ENCODE peak calls at places on chromosomes 6 and 20, in seven cellular contexts. J is HepG2, K is K562, V is H1, U is GM12891, B is SK-N-SH, Z is GM12878. S is an unnamed sample.

GRCh38 chr20:54172856-54173652 is 732 bp downstream of the CYP24A1 start:
- DNase-seq in Z (no peak), B (peak; percentile 56), V (peak; percentile 79), K (no peak), J (no peak), U (no peak), S (no peak)

GRCh38 chr6:329888-330691 is 37.8 kb downstream of the DUSP22 start:
- DNase-seq in Z (no peak), U (no peak), B (peak; percentile 45), K (peak; percentile 64), V (no peak), J (no peak), S (no peak)

GRCh38 chr6:85049282-85049681 is 284.9 kb upstream of the TBX18 start:
- DNase-seq in J (no peak), Z (no peak), U (no peak), K (no peak), B (no peak), V (no peak), S (no peak)

GRCh38 chr20:50589548-50590347 is 79.6 kb downstream of the PTPN1 start:
- DNase-seq in V (no peak), U (no peak), J (no peak), K (no peak), B (no peak), Z (no peak), S (no peak)

GRCh38 chr6:133774356-133774755 is 114.6 kb upstream of the TCF21 start:
- DNase-seq in V (no peak), B (no peak), K (no peak), J (no peak), U (no peak), Z (no peak), S (no peak)

GRCh38 chr6:166786704-166787293 is 159.7 kb upstream of the RPS6KA2 start:
- DNase-seq in J (peak; percentile 81), B (peak; percentile 78), K (peak; percentile 59), Z (peak; percentile 21), V (no peak), U (peak; percentile 43), S (no peak)

GRCh38 chr6:78525961-78526360 is 341.4 kb upstream of the IRAK1BP1 start:
- DNase-seq in V (no peak), B (no peak), U (no peak), Z (no peak), J (no peak), K (no peak), S (no peak)

GRCh38 chr20:58160451-58161051 is 67.9 kb downstream of the ANKRD60 start:
- DNase-seq in Z (no peak), J (no peak), U (no peak), K (no peak), B (no peak), V (no peak), S (no peak)

GRCh38 chr6:83853968-83854501 is 875 bp downstream of the RIPPLY2 start:
- DNase-seq in K (no peak), U (no peak), B (peak; percentile 65), J (no peak), V (peak; percentile 75), Z (no peak), S (no peak)

GRCh38 chr6:5606546-5606945 is 345.2 kb downstream of the FARS2 start:
- DNase-seq in B (no peak), K (no peak), U (no peak), Z (no peak), J (no peak), V (no peak), S (no peak)

GRCh38 chr6:13488015-13488895 is 855 bp upstream of the GFOD1 start:
- DNase-seq in J (no peak), U (peak; percentile 29), K (no peak), Z (no peak), V (no peak), B (peak; percentile 52), S (peak; percentile 27)

GRCh38 chr6:36216559-36216958 is 20.0 kb downstream of the BRPF3 start:
- DNase-seq in V (no peak), U (no peak), J (no peak), Z (no peak), B (no peak), K (no peak), S (no peak)

GRCh38 chr20:22582960-22583772 is 1.2 kb downstream of the FOXA2 start:
- DNase-seq in U (no peak), Z (no peak), K (no peak), B (no peak), V (peak; percentile 72), J (peak; percentile 36), S (no peak)

GRCh38 chr20:62227591-62227976 is 7.5 kb upstream of the HRH3 start:
- DNase-seq in B (no peak), U (no peak), Z (no peak), V (no peak), J (no peak), K (no peak), S (no peak)

GRCh38 chr20:54174452-54175175 is 828 bp upstream of the CYP24A1 start:
- DNase-seq in Z (no peak), J (peak; percentile 56), B (no peak), U (no peak), V (peak; percentile 47), K (no peak), S (no peak)

GRCh38 chr6:147990159-147990558 is 352.5 kb upstream of the SASH1 start:
- DNase-seq in K (no peak), V (no peak), J (no peak), Z (no peak), U (no peak), B (no peak), S (no peak)

GRCh38 chr6:144535630-144536029 is 250.5 kb downstream of the UTRN start:
- DNase-seq in J (no peak), K (no peak), B (no peak), V (no peak), U (no peak), Z (no peak), S (no peak)
- TF ChIP-seq TAF1 in J (no peak), K (no peak), B (no peak), V (no peak), U (no peak), Z (no peak), S (no peak)

DNA sequence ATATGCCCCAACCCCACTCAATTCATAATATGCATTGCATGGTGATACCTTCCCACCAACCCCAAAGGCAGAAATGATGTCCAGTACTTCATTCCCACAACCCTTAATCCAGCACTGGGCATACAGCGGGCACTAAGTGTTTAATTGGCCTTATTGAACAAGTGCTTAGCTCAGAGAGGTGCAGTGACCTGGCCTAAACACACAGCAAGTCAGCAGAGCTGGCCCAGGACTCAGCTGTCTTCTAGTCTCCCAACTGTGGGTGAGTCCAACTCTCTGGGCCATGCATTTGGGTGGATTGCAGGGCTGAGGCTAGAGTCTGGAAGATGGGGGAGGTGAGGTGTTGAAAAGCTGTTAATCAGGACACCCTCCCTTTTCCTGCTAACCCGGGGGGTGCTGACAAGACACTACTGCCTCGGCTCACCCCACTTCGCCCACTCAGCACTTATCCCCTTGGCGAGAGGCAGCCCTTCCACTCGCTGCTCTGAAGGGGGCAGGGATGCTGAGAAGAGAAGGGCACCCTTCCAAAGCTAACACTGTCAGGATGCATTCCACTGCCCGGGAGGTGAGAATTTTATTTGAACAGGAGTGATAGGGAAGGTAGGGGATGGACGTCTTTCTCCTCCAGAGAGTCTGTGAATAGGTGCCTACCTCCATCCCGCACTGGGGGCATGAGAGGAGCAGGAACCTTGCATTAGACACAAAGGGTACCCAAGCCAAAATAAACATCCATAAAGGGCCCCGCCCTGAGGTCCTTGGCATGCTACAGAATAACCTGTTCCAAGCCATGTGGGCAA is 14.2 kb downstream of the KCNK5 start:
- DNase-seq in K (no peak), V (no peak), B (no peak), U (no peak), Z (no peak), J (no peak), S (no peak)
- TF ChIP-seq TAF1 in K (no peak), V (no peak), B (no peak), U (no peak), Z (no peak), J (no peak), S (no peak)

GRCh38 chr6:15391500-15391899 is 145.6 kb downstream of the JARID2 start:
- DNase-seq in U (no peak), J (no peak), Z (no peak), V (no peak), K (no peak), B (no peak), S (no peak)

GRCh38 chr6:15387118-15387517 is 141.2 kb downstream of the JARID2 start:
- DNase-seq in Z (no peak), V (no peak), J (no peak), K (no peak), B (no peak), U (no peak), S (no peak)

GRCh38 chr6:15392182-15392581 is 146.3 kb downstream of the JARID2 start:
- DNase-seq in K (no peak), V (no peak), B (no peak), J (no peak), Z (no peak), U (no peak), S (no peak)

GRCh38 chr6:15389079-15389758 is 143.3 kb downstream of the JARID2 start:
- DNase-seq in J (no peak), V (no peak), Z (no peak), K (no peak), U (no peak), B (no peak), S (no peak)

DNA sequence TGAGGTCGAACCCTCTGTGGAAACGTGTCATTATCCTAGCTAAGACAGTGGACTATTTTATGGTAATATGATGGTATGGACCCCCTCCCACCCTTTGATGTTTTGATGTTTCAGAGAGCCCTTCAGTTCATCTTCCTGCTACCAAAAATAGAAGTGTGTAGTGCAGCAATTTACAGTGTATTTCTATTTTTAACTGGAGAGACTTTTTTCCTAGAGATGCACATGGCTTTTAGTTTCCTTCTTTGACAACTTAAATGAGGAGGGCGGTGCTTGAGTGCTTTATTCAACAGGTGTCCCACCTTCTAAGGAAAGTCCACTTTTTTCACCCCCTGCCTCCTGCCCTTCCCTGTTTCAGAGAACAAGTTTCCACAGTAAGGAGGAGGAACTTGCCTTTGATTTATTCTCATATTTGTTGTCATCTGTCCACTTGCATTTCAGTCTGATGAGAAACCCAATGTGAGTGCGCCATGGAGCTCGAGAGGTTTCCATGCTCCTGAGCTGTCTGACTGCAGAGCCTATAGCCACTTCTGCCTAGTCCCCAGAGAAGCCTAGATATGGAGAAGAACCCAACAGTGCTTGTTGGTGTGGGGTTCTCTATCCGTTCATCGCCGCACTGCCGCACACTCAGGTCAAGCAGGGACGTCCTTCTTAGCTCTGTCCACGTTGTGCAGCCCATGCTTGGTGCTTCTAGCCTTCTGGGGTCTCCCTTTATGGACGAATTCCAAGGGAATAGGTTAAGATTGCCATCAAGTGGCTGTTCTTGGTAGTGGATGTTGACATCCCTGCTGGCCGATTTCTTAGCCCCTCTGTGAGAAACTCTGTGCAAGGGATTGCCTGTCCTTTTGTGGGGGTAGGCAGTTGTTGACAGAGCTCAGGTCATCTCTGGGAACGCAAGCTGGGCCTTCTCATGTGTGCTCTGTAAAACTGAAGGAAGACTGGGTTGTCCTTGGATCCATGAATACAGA is 144.2 kb downstream of the JARID2 start:
- DNase-seq in K (peak; percentile 47), V (no peak), J (peak; percentile 60), Z (peak; percentile 52), U (no peak), B (peak; percentile 75), S (peak; percentile 27)
- TF ChIP-seq TAF1 in K (no peak), V (no peak), J (no peak), Z (no peak), U (no peak), B (no peak), S (no peak)

GRCh38 chr6:141290871-141291270 is 841.9 kb upstream of the GJE1 start:
- DNase-seq in K (no peak), U (no peak), V (no peak), Z (no peak), J (no peak), B (no peak), S (no peak)
- TF ChIP-seq TAF1 in K (no peak), U (no peak), V (no peak), Z (no peak), J (no peak), B (no peak), S (no peak)